ENCODE peak calls at places on chromosomes 5 and 9, in four cellular contexts. Z, T, A and W are unnamed samples.

GRCh38 chr5:154197801-154198461 is 7.4 kb downstream of the GALNT10 start:
- DNase-seq in A (peak; percentile 13), Z (peak; percentile 39), T (no peak), W (peak; percentile 79)

GRCh38 chr9:137482094-137482781 is 23.1 kb upstream of the NSMF start:
- DNase-seq in T (no peak), Z (peak; percentile 97), A (no peak), W (no peak)

GRCh38 chr5:139378941-139379361 is 4.1 kb downstream of the SLC23A1 start:
- DNase-seq in A (no peak), T (no peak), Z (no peak), W (no peak)

GRCh38 chr9:97397220-97397619 is 14.7 kb upstream of the TDRD7 start:
- DNase-seq in Z (peak; percentile 46), T (no peak), A (no peak), W (no peak)

GRCh38 chr5:132446621-132447020 is 44.0 kb downstream of the IRF1 start:
- DNase-seq in Z (no peak), T (no peak), A (no peak), W (no peak)

GRCh38 chr5:109485030-109485429 is 75.3 kb upstream of the PJA2 start:
- DNase-seq in Z (no peak), T (no peak), A (peak; percentile 78), W (peak; percentile 44)

GRCh38 chr9:124411514-124412227 is 3.6 kb downstream of the PSMB7 start:
- DNase-seq in Z (peak; percentile 26), A (no peak), T (no peak), W (no peak)

GRCh38 chr9:133701321-133701980 is 36.7 kb downstream of the SARDH start:
- DNase-seq in A (no peak), Z (no peak), T (peak; percentile 35), W (no peak)